ENCODE peak calls at places on chromosome 6, in five cellular contexts. G is H9, I is neuronal stem cell, M is IMR-90, H is mesenchymal stem cell. L is an unnamed sample.

GRCh38 chr6:125597411-125598253 is 151.8 kb upstream of the HEY2 start:
- DNase-seq in I (no peak), G (no peak), M (no peak), H (no peak), L (no peak)

GRCh38 chr6:6689413-6690143 is 101.1 kb downstream of the LY86 start:
- DNase-seq in M (peak; percentile 24), G (no peak), I (no peak), H (no peak), L (no peak)

GRCh38 chr6:30743099-30744053 is 889 bp upstream of the FLOT1 start:
- DNase-seq in G (no peak), I (no peak), M (peak; percentile 33), H (no peak), L (no peak)

GRCh38 chr6:108169801-108170606 is 4.2 kb downstream of the NR2E1 start:
- DNase-seq in H (no peak), I (no peak), M (no peak), G (peak; percentile 51), L (no peak)

GRCh38 chr6:166351715-166352285 is 9.5 kb upstream of the SFT2D1 start:
- DNase-seq in G (no peak), H (no peak), I (no peak), M (no peak), L (no peak)

GRCh38 chr6:118722820-118723526 is 71.6 kb upstream of the CEP85L start:
- DNase-seq in I (no peak), H (no peak), M (peak; percentile 26), G (no peak), L (no peak)

GRCh38 chr6:81487489-81487888 is 265.0 kb downstream of the TENT5A start:
- DNase-seq in G (no peak), H (no peak), M (peak; percentile 62), I (no peak), L (peak; percentile 14)

GRCh38 chr6:28207244-28208179 is 17.6 kb upstream of the ZSCAN9 start:
- DNase-seq in H (peak; percentile 53), I (peak; percentile 40), G (peak; percentile 75), M (peak; percentile 34), L (peak; percentile 84)

GRCh38 chr6:64520050-64520449 is 884.4 kb downstream of the PHF3 start:
- DNase-seq in H (peak; percentile 95), M (peak; percentile 95), I (no peak), G (no peak), L (peak; percentile 34)

GRCh38 chr6:149065658-149066556 is 251.6 kb upstream of the TAB2 start:
- DNase-seq in M (no peak), G (no peak), I (no peak), H (no peak), L (no peak)

GRCh38 chr6:35708585-35708984 is 19.9 kb upstream of the FKBP5 start:
- DNase-seq in H (no peak), I (no peak), M (no peak), G (no peak), L (no peak)

GRCh38 chr6:117473401-117473800 is 9.1 kb upstream of the DCBLD1 start:
- DNase-seq in H (no peak), I (no peak), M (no peak), G (no peak), L (no peak)

GRCh38 chr6:17932362-17932852 is 55.0 kb downstream of the KIF13A start:
- DNase-seq in H (peak; percentile 92), I (no peak), G (no peak), M (peak; percentile 85), L (no peak)

GRCh38 chr6:45411959-45412358 is 34.2 kb upstream of the SUPT3H start:
- DNase-seq in G (no peak), I (no peak), M (no peak), H (no peak), L (no peak)

GRCh38 chr6:139373928-139374356 is 506 bp downstream of the CITED2 start:
- DNase-seq in I (no peak), G (no peak), M (no peak), H (no peak), L (no peak)

GRCh38 chr6:63731946-63732735 is 96.5 kb downstream of the PHF3 start:
- DNase-seq in H (peak; percentile 3), M (peak; percentile 47), G (no peak), I (no peak), L (no peak)

GRCh38 chr6:12136905-12137304 is 124.8 kb downstream of the HIVEP1 start:
- DNase-seq in I (no peak), M (peak; percentile 77), G (no peak), H (peak; percentile 60), L (no peak)

GRCh38 chr6:137919512-137919823 is 52.4 kb downstream of the TNFAIP3 start:
- DNase-seq in I (no peak), H (no peak), G (no peak), M (no peak), L (no peak)

GRCh38 chr6:122719176-122719575 is 60.3 kb upstream of the FABP7 start:
- DNase-seq in M (no peak), H (no peak), I (no peak), G (no peak), L (no peak)

GRCh38 chr6:112434896-112435295 is 87.8 kb downstream of the RFPL4B start:
- DNase-seq in M (no peak), G (no peak), H (peak; percentile 5), I (no peak), L (no peak)

GRCh38 chr6:32110632-32111031 is 1.5 kb upstream of the TNXB start:
- DNase-seq in G (no peak), H (no peak), I (no peak), M (no peak), L (no peak)

GRCh38 chr6:26243742-26244141 is 121.3 kb upstream of the BTN3A2 start:
- DNase-seq in I (no peak), H (no peak), M (no peak), G (no peak), L (peak; percentile 86)

GRCh38 chr6:90038951-90039653 is 144.8 kb downstream of the GJA10 start:
- DNase-seq in M (peak; percentile 65), H (no peak), I (no peak), G (no peak), L (no peak)
- H3K4me2 ChIP-seq in M (no peak overlapping the region), H (no peak overlapping the region), I (no peak overlapping the region), G (no peak overlapping the region), L (no peak overlapping the region)

DNA sequence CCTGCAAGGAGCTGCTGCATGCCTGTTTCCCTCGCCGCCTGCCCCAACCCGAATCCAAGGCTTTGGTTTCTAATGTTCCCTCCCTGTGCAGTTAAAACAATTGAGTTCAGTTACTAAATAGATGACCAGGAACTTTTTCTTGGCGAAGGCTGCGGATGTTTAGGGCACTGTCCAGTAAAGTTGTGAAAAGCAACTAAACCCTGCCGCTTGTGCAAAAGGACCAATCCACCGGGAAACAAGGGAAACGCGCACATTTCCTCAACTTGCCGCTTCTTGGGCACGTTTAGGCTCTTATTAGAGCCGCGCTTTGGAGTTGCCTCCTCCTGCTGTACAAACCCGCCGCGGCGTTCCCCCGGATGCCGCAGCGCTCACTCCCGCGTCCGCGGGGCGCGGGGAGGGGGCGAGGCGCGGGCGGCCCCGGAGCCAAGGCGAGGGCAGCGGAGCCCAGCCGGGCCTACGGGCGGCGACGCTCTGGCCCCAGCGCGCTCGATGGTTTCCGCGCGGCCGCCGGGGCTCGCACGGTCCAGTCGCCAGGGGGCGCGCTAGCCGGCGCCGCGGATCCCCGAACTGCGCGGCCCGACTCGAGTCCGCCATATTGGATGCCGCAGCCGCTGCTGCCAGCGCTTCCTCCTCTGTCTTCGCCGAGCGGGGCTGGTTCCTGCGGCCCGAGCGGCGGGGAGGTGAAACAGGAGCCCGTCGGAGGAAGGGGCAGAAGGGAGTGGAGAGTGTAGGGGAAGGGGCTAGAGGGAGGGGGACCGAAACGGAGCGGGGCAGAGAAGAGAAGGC is at the start of gene SCAF8:
- DNase-seq in I (peak; percentile 91), G (peak; percentile 81), H (peak; percentile 82), M (peak; percentile 69), L (peak; percentile 86)
- H2AK5ac ChIP-seq in I (peak within 1 kb of the TSS; percentile 23), G (no peak within 1 kb of the TSS), H (no peak within 1 kb of the TSS), M (peak within 1 kb of the TSS; percentile 74), L (no peak within 1 kb of the TSS)

GRCh38 chr6:170040115-170040500 is 250.8 kb downstream of the DLL1 start:
- DNase-seq in H (no peak), M (no peak), G (no peak), I (no peak), L (no peak)

GRCh38 chr6:170040906-170041305 is 250.0 kb downstream of the DLL1 start:
- DNase-seq in M (no peak), H (no peak), I (no peak), G (no peak), L (no peak)

GRCh38 chr6:170038717-170039116 is 252.2 kb downstream of the DLL1 start:
- DNase-seq in I (no peak), M (no peak), H (no peak), G (no peak), L (no peak)

GRCh38 chr6:170038251-170038650 is 252.6 kb downstream of the DLL1 start:
- DNase-seq in I (no peak), M (no peak), H (peak; percentile 66), G (peak; percentile 52), L (peak; percentile 74)

DNA sequence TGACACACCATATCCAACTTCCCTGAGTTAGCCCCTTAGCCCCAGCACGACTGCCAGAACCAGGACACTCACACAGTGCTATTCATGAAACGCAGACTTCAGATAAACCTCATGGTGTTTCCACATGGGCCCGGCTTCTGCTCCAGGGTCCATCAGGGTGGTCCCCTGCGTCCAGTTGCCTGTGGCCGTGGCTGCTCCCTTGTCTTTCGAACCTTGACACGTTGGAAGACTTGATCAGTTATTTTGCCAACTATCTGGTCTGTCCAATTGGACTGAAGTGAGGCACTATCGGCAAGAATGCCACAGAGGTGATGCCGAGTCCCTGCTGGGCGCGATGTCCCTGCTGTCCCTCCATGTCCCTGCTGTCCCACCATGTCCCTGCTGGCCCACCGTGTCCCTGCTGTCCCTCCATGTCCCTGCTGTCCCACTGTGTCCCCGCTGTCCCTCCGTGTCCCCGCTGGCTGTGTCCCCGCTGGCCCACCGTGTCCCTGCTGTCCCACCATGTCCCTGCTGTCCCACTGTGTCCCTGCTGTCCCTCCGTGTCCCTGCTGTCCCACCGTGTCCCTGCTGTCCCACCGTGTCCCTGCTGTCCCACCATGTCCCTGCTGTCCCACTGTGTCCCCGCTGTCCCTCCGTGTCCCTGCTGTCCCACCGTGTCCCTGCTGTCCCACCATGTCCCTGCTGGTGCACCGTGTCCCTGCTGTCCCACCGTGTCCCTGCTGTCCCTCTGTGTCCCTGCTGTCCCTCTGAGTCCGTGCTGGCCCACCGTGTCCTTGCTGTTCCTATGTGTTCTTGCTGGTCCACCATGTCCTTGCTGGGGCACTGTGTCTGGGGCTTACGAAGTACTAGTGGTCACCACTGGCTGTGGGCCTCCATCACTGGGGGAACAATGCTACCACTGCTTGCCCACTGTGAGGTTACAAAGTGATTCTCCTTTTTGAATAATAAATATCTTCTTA is 251.4 kb downstream of the DLL1 start:
- DNase-seq in H (no peak), G (no peak), M (no peak), I (no peak), L (no peak)
- H2BK15ac ChIP-seq in H (no peak overlapping the region), G (no peak overlapping the region), M (no peak overlapping the region), I (no peak overlapping the region), L (no peak overlapping the region)

GRCh38 chr6:169429001-169429400 is 175.4 kb upstream of the THBS2 start:
- DNase-seq in H (no peak), M (no peak), G (no peak), I (no peak), L (no peak)

GRCh38 chr6:169427856-169428255 is 174.2 kb upstream of the THBS2 start:
- DNase-seq in H (peak; percentile 78), M (peak; percentile 80), G (no peak), I (peak; percentile 56), L (peak; percentile 71)

GRCh38 chr6:169426611-169427010 is 173.0 kb upstream of the THBS2 start:
- DNase-seq in I (no peak), H (no peak), G (no peak), M (no peak), L (no peak)

GRCh38 chr6:169425628-169426370 is 172.2 kb upstream of the THBS2 start:
- DNase-seq in G (no peak), H (no peak), M (no peak), I (no peak), L (no peak)

GRCh38 chr6:169428532-169428931 is 174.9 kb upstream of the THBS2 start:
- DNase-seq in I (peak; percentile 40), G (no peak), M (no peak), H (no peak), L (peak; percentile 42)
- H3K4me2 ChIP-seq in I (no peak overlapping the region), G (no peak overlapping the region), M (no peak overlapping the region), H (no peak overlapping the region), L (no peak overlapping the region)